ENCODE peak calls at places on chromosomes 13 and 19, in ten cellular contexts. H is mucosa of descending colon, Q is fibroblast of pulmonary artery, V is neural progenitor cell, M is cardiac fibroblast, W is A549, Y is keratinocyte, I is ascending aorta, R is stomach, G is dorsolateral prefrontal cortex. X is an unnamed sample.

GRCh38 chr13:32125221-32125621 is 93.6 kb downstream of the FRY start:
- DNase-seq in H (no peak), Q (peak; percentile 48), V (no peak), M (peak; percentile 68), W (no peak), Y (no peak), I (peak; percentile 79), R (no peak), G (no peak), X (no peak)

GRCh38 chr19:45729774-45730388 is 815 bp downstream of the FBXO46 start:
- DNase-seq in H (no peak), Q (no peak), V (no peak), M (no peak), W (no peak), Y (no peak), I (no peak), R (no peak), G (no peak), X (no peak)

GRCh38 chr19:56273563-56274117 is 1.1 kb downstream of the EDDM13 start:
- DNase-seq in H (no peak), Q (peak; percentile 55), V (no peak), M (peak; percentile 29), W (no peak), Y (no peak), I (no peak), R (no peak), G (no peak), X (peak; percentile 8)

GRCh38 chr19:56643460-56643763 is 453 bp downstream of the SMIM17 start:
- DNase-seq in H (no peak), Q (no peak), V (no peak), M (no peak), W (no peak), Y (no peak), I (peak; percentile 31), R (no peak), G (no peak), X (no peak)

GRCh38 chr19:35959040-35959967 is 23.1 kb downstream of the LRFN3 start:
- DNase-seq in H (peak; percentile 82), Q (no peak), V (peak; percentile 58), M (peak; percentile 8), W (no peak), Y (no peak), I (no peak), R (peak; percentile 60), G (peak; percentile 67), X (no peak)

GRCh38 chr19:50516456-50516855 is 2.7 kb upstream of the ASPDH start:
- DNase-seq in H (peak; percentile 29), Q (no peak), V (no peak), M (no peak), W (no peak), Y (no peak), I (no peak), R (no peak), G (peak; percentile 18), X (no peak)

GRCh38 chr19:47183579-47183978 is 47.4 kb downstream of the BBC3 start:
- DNase-seq in H (peak; percentile 22), Q (no peak), V (no peak), M (no peak), W (no peak), Y (no peak), I (no peak), R (no peak), G (no peak), X (no peak)

GRCh38 chr19:18202759-18203407 is 959 bp downstream of the RAB3A start:
- DNase-seq in H (peak; percentile 77), Q (no peak), V (peak; percentile 48), M (peak; percentile 27), W (no peak), Y (no peak), I (no peak), R (no peak), G (no peak), X (no peak)

GRCh38 chr19:29812881-29813275 is 1.1 kb downstream of the CCNE1 start:
- DNase-seq in H (no peak), Q (no peak), V (no peak), M (no peak), W (no peak), Y (no peak), I (no peak), R (no peak), G (no peak), X (no peak)

GRCh38 chr19:29812080-29812880 is 489 bp downstream of the CCNE1 start:
- DNase-seq in H (peak; percentile 66), Q (no peak), V (peak; percentile 53), M (no peak), W (no peak), Y (no peak), I (no peak), R (peak; percentile 27), G (no peak), X (no peak)

GRCh38 chr19:29809795-29810503 is 1.8 kb upstream of the CCNE1 start:
- DNase-seq in H (no peak), Q (no peak), V (no peak), M (no peak), W (no peak), Y (no peak), I (no peak), R (no peak), G (peak; percentile 8), X (no peak)

GRCh38 chr19:29811125-29812079 is at the start of gene CCNE1:
- DNase-seq in H (peak; percentile 95), Q (peak; percentile 84), V (peak; percentile 93), M (peak; percentile 92), W (peak; percentile 90), Y (no peak), I (peak; percentile 95), R (peak; percentile 97), G (peak; percentile 86), X (peak; percentile 80)

DNA sequence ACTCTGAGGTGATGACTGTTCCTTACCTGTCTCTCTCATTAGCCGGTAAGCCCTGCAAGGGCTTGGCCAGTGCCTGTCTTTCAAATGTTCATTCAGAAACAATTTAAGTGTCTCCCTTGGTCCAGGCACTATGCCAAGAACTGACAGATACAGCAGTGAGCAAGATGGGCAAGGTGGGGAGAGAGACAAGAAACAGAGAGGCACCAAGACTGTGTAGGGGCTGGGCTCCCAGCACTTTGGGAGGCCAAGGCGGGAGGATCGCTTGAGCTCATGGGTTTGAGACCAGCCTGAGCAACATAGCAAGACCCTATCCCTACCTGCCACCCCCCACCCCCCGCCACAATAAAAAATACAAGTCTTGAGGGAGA is 1.3 kb upstream of the CCNE1 start:
- DNase-seq in H (no peak), Q (no peak), V (no peak), M (peak; percentile 19), W (peak; percentile 47), Y (peak; percentile 60), I (no peak), R (no peak), G (peak; percentile 23), X (no peak)
- H3K4me3 ChIP-seq in H (no peak overlapping the region), Q (no peak overlapping the region), V (no peak overlapping the region), M (no peak overlapping the region), W (peak overlapping the region; percentile 96), Y (no peak overlapping the region), I (no peak overlapping the region), R (no peak overlapping the region), G (no peak overlapping the region), X (no peak overlapping the region)

GRCh38 chr19:11145147-11145924 is 10.2 kb downstream of the SPC24 start:
- DNase-seq in H (no peak), Q (no peak), V (no peak), M (no peak), W (no peak), Y (no peak), I (no peak), R (no peak), G (no peak), X (no peak)

GRCh38 chr19:11142528-11143171 is 12.9 kb downstream of the SPC24 start:
- DNase-seq in H (peak; percentile 80), Q (peak; percentile 98), V (peak; percentile 78), M (peak; percentile 98), W (peak; percentile 91), Y (no peak), I (peak; percentile 96), R (peak; percentile 95), G (peak; percentile 52), X (peak; percentile 96)

GRCh38 chr19:11140896-11141295 is 14.7 kb downstream of the SPC24 start:
- DNase-seq in H (no peak), Q (no peak), V (no peak), M (no peak), W (no peak), Y (no peak), I (no peak), R (no peak), G (no peak), X (no peak)

GRCh38 chr19:11138659-11139526 is 16.7 kb downstream of the SPC24 start:
- DNase-seq in H (peak; percentile 81), Q (peak; percentile 79), V (peak; percentile 78), M (peak; percentile 89), W (peak; percentile 87), Y (no peak), I (peak; percentile 92), R (peak; percentile 68), G (peak; percentile 69), X (peak; percentile 81)

GRCh38 chr19:11141937-11142527 is 13.6 kb downstream of the SPC24 start:
- DNase-seq in H (no peak), Q (no peak), V (no peak), M (no peak), W (peak; percentile 43), Y (no peak), I (no peak), R (no peak), G (no peak), X (no peak)
- TF ChIP-seq CTCF in H (no peak), Q (no peak), V (no peak), M (peak; percentile 8), W (peak; percentile 26), Y (peak; percentile 32), I (no peak), R (no peak), G (no peak), X (peak; percentile 31)

GRCh38 chr13:25371608-25372274 is at the start of gene ATP8A2:
- DNase-seq in H (no peak), Q (no peak), V (peak; percentile 78), M (no peak), W (no peak), Y (no peak), I (no peak), R (no peak), G (no peak), X (no peak)

GRCh38 chr13:25372275-25373081 is 704 bp downstream of the ATP8A2 start:
- DNase-seq in H (no peak), Q (no peak), V (peak; percentile 66), M (no peak), W (no peak), Y (no peak), I (no peak), R (no peak), G (no peak), X (no peak)

GRCh38 chr13:25375727-25376358 is 4.1 kb downstream of the ATP8A2 start:
- DNase-seq in H (no peak), Q (peak; percentile 63), V (peak; percentile 54), M (peak; percentile 63), W (peak; percentile 25), Y (no peak), I (no peak), R (no peak), G (no peak), X (peak; percentile 48)

GRCh38 chr13:25365720-25366235 is 6.0 kb upstream of the ATP8A2 start:
- DNase-seq in H (no peak), Q (no peak), V (no peak), M (no peak), W (no peak), Y (no peak), I (no peak), R (no peak), G (no peak), X (no peak)

DNA sequence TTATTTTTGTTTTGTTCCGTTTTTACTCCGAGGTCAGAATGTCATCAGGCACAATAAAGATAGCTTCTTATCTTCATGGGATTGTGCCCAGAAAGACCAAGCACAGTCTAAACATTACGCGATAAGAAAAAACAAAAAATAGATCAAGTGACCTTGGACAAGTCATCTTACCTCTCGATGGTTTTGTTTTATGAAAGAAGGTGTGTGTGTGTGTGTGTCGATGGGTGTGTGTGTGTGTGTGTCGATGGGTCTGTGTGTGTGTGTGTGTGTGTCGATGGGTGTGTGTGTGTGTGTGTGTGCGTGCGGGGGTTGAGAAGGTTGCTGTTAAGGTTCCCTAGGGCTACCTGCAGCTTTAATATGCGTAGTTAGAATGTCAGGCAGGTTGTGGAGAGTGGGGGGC is 616 bp upstream of the ATP8A2 start:
- DNase-seq in H (no peak), Q (no peak), V (no peak), M (no peak), W (no peak), Y (no peak), I (no peak), R (no peak), G (no peak), X (no peak)
- H3K4me3 ChIP-seq in H (no peak overlapping the region), Q (no peak overlapping the region), V (peak overlapping the region; percentile 90), M (no peak overlapping the region), W (no peak overlapping the region), Y (no peak overlapping the region), I (no peak overlapping the region), R (no peak overlapping the region), G (peak overlapping the region; percentile 81), X (no peak overlapping the region)

DNA sequence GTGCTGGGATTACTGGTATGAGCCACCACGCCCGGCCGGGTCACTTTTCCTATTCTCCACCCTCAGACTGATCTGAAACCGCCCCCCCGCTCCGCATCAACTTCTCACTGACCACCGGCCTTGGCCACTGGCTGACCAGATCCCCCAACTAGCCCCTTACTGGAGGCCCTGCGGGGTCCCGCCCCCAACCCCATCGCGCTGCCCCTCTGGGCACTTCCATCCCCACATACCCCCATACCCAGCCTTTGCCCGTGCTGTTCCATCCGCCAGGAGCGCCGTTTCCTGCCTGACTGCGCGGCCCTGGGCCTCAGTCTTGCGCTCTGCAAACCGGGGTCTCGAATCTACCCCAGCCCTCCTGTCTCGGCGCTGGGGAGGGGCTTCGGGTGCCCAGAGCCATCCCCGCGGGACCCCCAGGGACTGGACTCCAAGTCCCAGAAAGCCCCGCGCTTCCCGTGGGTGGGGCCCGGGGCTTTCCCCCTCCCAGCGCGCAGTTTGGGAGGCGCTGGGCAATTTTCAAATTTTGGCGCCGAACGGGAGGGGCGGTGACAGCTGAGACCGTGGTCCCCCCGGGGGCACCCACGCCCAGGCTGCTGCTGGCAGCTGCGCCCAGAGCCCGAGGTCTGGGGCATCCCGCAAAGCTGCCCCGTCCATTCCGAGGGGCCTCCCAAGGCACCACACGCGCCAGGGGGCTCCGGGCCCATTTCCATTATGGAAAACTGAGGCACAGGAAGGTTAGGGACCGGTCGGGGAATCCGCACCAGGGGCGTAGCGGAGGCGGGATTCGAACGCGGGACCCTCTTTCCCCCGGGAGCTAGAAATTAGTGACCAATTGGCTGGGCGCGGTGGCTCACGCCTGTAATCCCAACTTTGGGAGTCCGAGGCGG is 5.2 kb upstream of the LMNB2 start:
- DNase-seq in H (peak; percentile 73), Q (peak; percentile 55), V (peak; percentile 78), M (peak; percentile 73), W (peak; percentile 85), Y (no peak), I (no peak), R (peak; percentile 34), G (no peak), X (peak; percentile 78)
- TF ChIP-seq CTCF in H (no peak), Q (peak; percentile 20), V (peak; percentile 3), M (peak; percentile 39), W (no peak), Y (peak; percentile 14), I (no peak), R (no peak), G (no peak), X (peak; percentile 39)

X was measured in astrocyte of the spinal cord.